ENCODE peak calls at places on chromosomes 11 and 22, in nine cellular contexts. One of them, this sample, is unnamed.
A peak's percentile ranks its signal among the peaks of the same experiment; 100 is the strongest.

GRCh38 chr11:70169632-70170031 is 33.5 kb upstream of the FADD start:
- DNase-seq in kidney epithelial cell: no peak
- DNase-seq in AG09309: no peak
- DNase-seq in NB4: no peak
- DNase-seq in right lobe of liver: no peak
- DNase-seq in lung: no peak
- DNase-seq in CD4-positive, CD25-positive, alpha-beta regulatory T cell: no peak
- DNase-seq in skeletal muscle cell: no peak
- DNase-seq in fibroblast of pulmonary artery: no peak
- DNase-seq in this sample: no peak

GRCh38 chr22:30636226-30637077 is 871 bp downstream of the SLC35E4 start:
- DNase-seq in fibroblast of pulmonary artery: no peak
- DNase-seq in right lobe of liver: no peak
- DNase-seq in CD4-positive, CD25-positive, alpha-beta regulatory T cell: peak; percentile 36
- DNase-seq in skeletal muscle cell: no peak
- DNase-seq in NB4: no peak
- DNase-seq in kidney epithelial cell: no peak
- DNase-seq in lung: no peak
- DNase-seq in AG09309: no peak
- DNase-seq in this sample: no peak

GRCh38 chr22:40218723-40219294 is 41.1 kb downstream of the TNRC6B start:
- DNase-seq in right lobe of liver: no peak
- DNase-seq in NB4: no peak
- DNase-seq in CD4-positive, CD25-positive, alpha-beta regulatory T cell: no peak
- DNase-seq in lung: no peak
- DNase-seq in skeletal muscle cell: no peak
- DNase-seq in AG09309: no peak
- DNase-seq in fibroblast of pulmonary artery: no peak
- DNase-seq in kidney epithelial cell: no peak
- DNase-seq in this sample: no peak

GRCh38 chr22:42856179-42856864 is 751 bp downstream of the ARFGAP3 start:
- DNase-seq in skeletal muscle cell: no peak
- DNase-seq in NB4: peak; percentile 49
- DNase-seq in fibroblast of pulmonary artery: no peak
- DNase-seq in AG09309: no peak
- DNase-seq in CD4-positive, CD25-positive, alpha-beta regulatory T cell: peak; percentile 70
- DNase-seq in right lobe of liver: peak; percentile 74
- DNase-seq in kidney epithelial cell: no peak
- DNase-seq in lung: peak; percentile 61
- DNase-seq in this sample: no peak

GRCh38 chr11:3723014-3723708 is 52.0 kb upstream of the CHRNA10 start:
- DNase-seq in lung: no peak
- DNase-seq in CD4-positive, CD25-positive, alpha-beta regulatory T cell: no peak
- DNase-seq in skeletal muscle cell: peak; percentile 92
- DNase-seq in right lobe of liver: no peak
- DNase-seq in kidney epithelial cell: no peak
- DNase-seq in AG09309: peak; percentile 98
- DNase-seq in fibroblast of pulmonary artery: peak; percentile 97
- DNase-seq in NB4: peak; percentile 83
- DNase-seq in this sample: peak; percentile 97

GRCh38 chr11:86990520-86990919 is 35.3 kb upstream of the FZD4 start:
- DNase-seq in right lobe of liver: no peak
- DNase-seq in AG09309: peak; percentile 10
- DNase-seq in NB4: no peak
- DNase-seq in kidney epithelial cell: peak; percentile 43
- DNase-seq in fibroblast of pulmonary artery: peak; percentile 70
- DNase-seq in lung: no peak
- DNase-seq in skeletal muscle cell: no peak
- DNase-seq in CD4-positive, CD25-positive, alpha-beta regulatory T cell: no peak
- DNase-seq in this sample: no peak

GRCh38 chr22:23383491-23384450 is 196.3 kb downstream of the IGLL1 start:
- DNase-seq in NB4: peak; percentile 25
- DNase-seq in skeletal muscle cell: no peak
- DNase-seq in fibroblast of pulmonary artery: peak; percentile 14
- DNase-seq in lung: no peak
- DNase-seq in right lobe of liver: no peak
- DNase-seq in CD4-positive, CD25-positive, alpha-beta regulatory T cell: no peak
- DNase-seq in AG09309: no peak
- DNase-seq in kidney epithelial cell: no peak
- DNase-seq in this sample: no peak

GRCh38 chr22:39690901-39691620 is 120.5 kb downstream of the CACNA1I start:
- DNase-seq in fibroblast of pulmonary artery: peak; percentile 3
- DNase-seq in NB4: peak; percentile 12
- DNase-seq in right lobe of liver: no peak
- DNase-seq in CD4-positive, CD25-positive, alpha-beta regulatory T cell: no peak
- DNase-seq in lung: no peak
- DNase-seq in AG09309: no peak
- DNase-seq in kidney epithelial cell: no peak
- DNase-seq in skeletal muscle cell: no peak
- DNase-seq in this sample: no peak

GRCh38 chr11:14554959-14555358 is 34.8 kb upstream of the PSMA1 start:
- DNase-seq in AG09309: no peak
- DNase-seq in skeletal muscle cell: peak; percentile 43
- DNase-seq in CD4-positive, CD25-positive, alpha-beta regulatory T cell: peak; percentile 85
- DNase-seq in kidney epithelial cell: no peak
- DNase-seq in NB4: peak; percentile 23
- DNase-seq in fibroblast of pulmonary artery: peak; percentile 94
- DNase-seq in right lobe of liver: no peak
- DNase-seq in lung: no peak
- DNase-seq in this sample: no peak

GRCh38 chr11:46296520-46297448 is 19.3 kb downstream of the CREB3L1 start:
- DNase-seq in fibroblast of pulmonary artery: peak; percentile 97
- DNase-seq in right lobe of liver: no peak
- DNase-seq in CD4-positive, CD25-positive, alpha-beta regulatory T cell: no peak
- DNase-seq in lung: no peak
- DNase-seq in kidney epithelial cell: no peak
- DNase-seq in NB4: no peak
- DNase-seq in skeletal muscle cell: peak; percentile 90
- DNase-seq in AG09309: peak; percentile 73
- DNase-seq in this sample: peak; percentile 92

GRCh38 chr11:104663190-104664140 is 234.8 kb downstream of the CASP12 start:
- DNase-seq in lung: no peak
- DNase-seq in CD4-positive, CD25-positive, alpha-beta regulatory T cell: no peak
- DNase-seq in right lobe of liver: no peak
- DNase-seq in AG09309: no peak
- DNase-seq in fibroblast of pulmonary artery: no peak
- DNase-seq in kidney epithelial cell: no peak
- DNase-seq in NB4: no peak
- DNase-seq in skeletal muscle cell: no peak
- DNase-seq in this sample: no peak

DNA sequence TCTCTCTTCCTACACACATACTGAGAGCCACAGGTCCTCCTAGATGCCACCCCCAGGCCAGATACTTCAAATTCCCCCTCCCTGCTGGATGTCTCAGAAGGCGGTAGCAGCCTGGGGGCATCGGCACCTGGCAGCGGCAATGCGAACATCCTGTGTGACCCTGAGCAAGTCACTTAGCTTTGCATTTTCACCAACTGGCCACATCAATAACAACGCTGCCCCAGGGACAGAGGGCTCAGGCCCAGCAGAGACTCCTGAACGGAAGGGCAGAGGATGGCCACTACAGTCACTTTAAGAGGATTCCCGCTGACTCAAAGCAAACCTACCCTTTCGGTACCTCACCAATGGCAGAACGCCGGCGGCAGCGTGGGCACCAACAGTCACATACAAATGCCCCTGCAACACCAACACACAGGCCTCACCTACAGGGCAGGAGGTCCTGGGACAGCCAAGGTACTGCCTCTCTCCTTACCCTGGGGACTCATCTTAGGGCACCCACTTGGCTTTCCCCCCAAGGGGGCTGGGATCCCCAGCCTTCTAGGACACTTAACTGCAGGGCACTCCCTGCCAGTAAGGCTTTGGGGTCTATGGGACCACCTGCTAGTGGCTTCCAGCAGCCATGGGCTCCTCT is 1.6 kb downstream of the LMO1 start:
- DNase-seq in AG09309: no peak
- DNase-seq in skeletal muscle cell: no peak
- DNase-seq in lung: no peak
- DNase-seq in right lobe of liver: peak; percentile 36
- DNase-seq in fibroblast of pulmonary artery: no peak
- DNase-seq in CD4-positive, CD25-positive, alpha-beta regulatory T cell: no peak
- DNase-seq in NB4: no peak
- DNase-seq in kidney epithelial cell: no peak
- DNase-seq in this sample: no peak
- H3K4me3 ChIP-seq in AG09309: no peak overlapping the region
- H3K4me3 ChIP-seq in skeletal muscle cell: peak overlapping the region; percentile 44
- H3K4me3 ChIP-seq in lung: no peak overlapping the region
- H3K4me3 ChIP-seq in right lobe of liver: no peak overlapping the region
- H3K4me3 ChIP-seq in fibroblast of pulmonary artery: no peak overlapping the region
- H3K4me3 ChIP-seq in CD4-positive, CD25-positive, alpha-beta regulatory T cell: no peak overlapping the region
- H3K4me3 ChIP-seq in NB4: no peak overlapping the region
- H3K4me3 ChIP-seq in kidney epithelial cell: no peak overlapping the region
- H3K4me3 ChIP-seq in this sample: peak overlapping the region; percentile 41

DNA sequence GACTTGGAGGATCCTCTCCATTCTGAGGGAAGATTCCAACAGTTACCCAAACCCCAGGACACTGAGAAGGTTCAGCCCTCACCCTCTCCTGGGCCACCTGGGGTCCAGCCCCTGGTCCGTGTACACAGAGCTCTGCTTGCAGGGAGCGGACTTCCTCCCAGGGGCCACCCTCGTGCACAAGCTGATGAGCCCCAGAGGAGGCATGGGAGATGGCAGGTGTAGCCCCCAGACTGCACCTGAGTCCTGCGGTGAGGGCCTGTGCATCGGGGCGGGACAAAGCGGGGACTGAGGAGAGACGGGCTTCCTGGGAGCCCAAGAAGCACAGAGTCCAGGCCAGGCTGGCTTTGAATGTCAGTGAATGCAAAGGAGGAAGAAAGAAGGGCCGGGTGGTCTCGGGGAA is 1374.9 kb downstream of the BRD1 start:
- DNase-seq in CD4-positive, CD25-positive, alpha-beta regulatory T cell: no peak
- DNase-seq in lung: no peak
- DNase-seq in kidney epithelial cell: no peak
- DNase-seq in skeletal muscle cell: no peak
- DNase-seq in right lobe of liver: no peak
- DNase-seq in fibroblast of pulmonary artery: no peak
- DNase-seq in AG09309: no peak
- DNase-seq in NB4: no peak
- DNase-seq in this sample: no peak
- H3K4me3 ChIP-seq in CD4-positive, CD25-positive, alpha-beta regulatory T cell: no peak overlapping the region
- H3K4me3 ChIP-seq in lung: no peak overlapping the region
- H3K4me3 ChIP-seq in kidney epithelial cell: no peak overlapping the region
- H3K4me3 ChIP-seq in skeletal muscle cell: no peak overlapping the region
- H3K4me3 ChIP-seq in right lobe of liver: no peak overlapping the region
- H3K4me3 ChIP-seq in fibroblast of pulmonary artery: no peak overlapping the region
- H3K4me3 ChIP-seq in AG09309: no peak overlapping the region
- H3K4me3 ChIP-seq in NB4: no peak overlapping the region
- H3K4me3 ChIP-seq in this sample: no peak overlapping the region

DNA sequence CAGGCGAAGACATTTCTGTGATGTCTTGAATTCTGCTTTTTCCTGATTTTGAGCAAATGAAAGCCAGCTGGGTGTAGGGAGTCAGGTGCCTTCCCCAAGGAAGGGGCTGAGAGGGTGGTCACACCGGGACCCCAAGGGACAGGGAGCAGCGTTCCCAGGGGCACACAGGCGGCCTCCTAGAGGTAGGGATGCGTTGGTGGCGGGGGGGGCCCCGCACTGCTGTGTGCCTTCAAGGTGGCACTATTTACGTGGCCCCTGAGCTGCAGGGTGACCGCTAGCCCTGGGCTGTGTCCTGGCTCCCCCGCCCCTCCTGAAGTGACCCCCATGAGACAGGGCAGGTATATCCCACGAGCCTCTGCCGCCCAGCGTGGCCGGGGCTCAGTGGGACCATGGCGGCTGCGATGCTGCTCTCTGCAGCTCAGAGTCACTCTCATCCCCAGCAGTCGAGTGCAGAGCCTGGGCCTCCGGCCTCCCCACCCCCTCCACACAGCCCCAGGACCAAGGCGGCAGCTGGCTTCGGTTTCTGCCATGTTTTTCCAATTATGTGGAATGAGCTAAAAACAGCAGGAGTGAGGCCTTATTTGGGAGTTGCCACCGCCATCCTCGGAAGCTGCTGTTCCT is 60.9 kb downstream of the LRP5 start:
- DNase-seq in AG09309: peak; percentile 66
- DNase-seq in kidney epithelial cell: no peak
- DNase-seq in fibroblast of pulmonary artery: no peak
- DNase-seq in skeletal muscle cell: peak; percentile 31
- DNase-seq in NB4: no peak
- DNase-seq in CD4-positive, CD25-positive, alpha-beta regulatory T cell: no peak
- DNase-seq in right lobe of liver: peak; percentile 50
- DNase-seq in lung: no peak
- DNase-seq in this sample: peak; percentile 48
- H3K4me3 ChIP-seq in AG09309: no peak overlapping the region
- H3K4me3 ChIP-seq in kidney epithelial cell: no peak overlapping the region
- H3K4me3 ChIP-seq in fibroblast of pulmonary artery: no peak overlapping the region
- H3K4me3 ChIP-seq in skeletal muscle cell: no peak overlapping the region
- H3K4me3 ChIP-seq in NB4: no peak overlapping the region
- H3K4me3 ChIP-seq in CD4-positive, CD25-positive, alpha-beta regulatory T cell: no peak overlapping the region
- H3K4me3 ChIP-seq in right lobe of liver: no peak overlapping the region
- H3K4me3 ChIP-seq in lung: no peak overlapping the region
- H3K4me3 ChIP-seq in this sample: no peak overlapping the region

GRCh38 chr11:76074178-76075112 is 131.9 kb downstream of the WNT11 start:
- DNase-seq in right lobe of liver: no peak
- DNase-seq in NB4: peak; percentile 31
- DNase-seq in skeletal muscle cell: no peak
- DNase-seq in kidney epithelial cell: no peak
- DNase-seq in fibroblast of pulmonary artery: peak; percentile 59
- DNase-seq in AG09309: peak; percentile 14
- DNase-seq in lung: no peak
- DNase-seq in CD4-positive, CD25-positive, alpha-beta regulatory T cell: no peak
- DNase-seq in this sample: no peak
- H3K4me3 ChIP-seq in right lobe of liver: no peak overlapping the region
- H3K4me3 ChIP-seq in NB4: no peak overlapping the region
- H3K4me3 ChIP-seq in skeletal muscle cell: no peak overlapping the region
- H3K4me3 ChIP-seq in kidney epithelial cell: no peak overlapping the region
- H3K4me3 ChIP-seq in fibroblast of pulmonary artery: no peak overlapping the region
- H3K4me3 ChIP-seq in AG09309: no peak overlapping the region
- H3K4me3 ChIP-seq in lung: no peak overlapping the region
- H3K4me3 ChIP-seq in CD4-positive, CD25-positive, alpha-beta regulatory T cell: no peak overlapping the region
- H3K4me3 ChIP-seq in this sample: no peak overlapping the region

GRCh38 chr11:31106326-31106725 is 263.2 kb downstream of the DCDC1 start:
- DNase-seq in AG09309: no peak
- DNase-seq in CD4-positive, CD25-positive, alpha-beta regulatory T cell: no peak
- DNase-seq in skeletal muscle cell: no peak
- DNase-seq in kidney epithelial cell: no peak
- DNase-seq in lung: no peak
- DNase-seq in NB4: no peak
- DNase-seq in right lobe of liver: no peak
- DNase-seq in fibroblast of pulmonary artery: no peak
- DNase-seq in this sample: no peak
- H3K4me3 ChIP-seq in AG09309: no peak overlapping the region
- H3K4me3 ChIP-seq in CD4-positive, CD25-positive, alpha-beta regulatory T cell: no peak overlapping the region
- H3K4me3 ChIP-seq in skeletal muscle cell: no peak overlapping the region
- H3K4me3 ChIP-seq in kidney epithelial cell: no peak overlapping the region
- H3K4me3 ChIP-seq in lung: no peak overlapping the region
- H3K4me3 ChIP-seq in NB4: no peak overlapping the region
- H3K4me3 ChIP-seq in right lobe of liver: no peak overlapping the region
- H3K4me3 ChIP-seq in fibroblast of pulmonary artery: no peak overlapping the region
- H3K4me3 ChIP-seq in this sample: no peak overlapping the region

DNA sequence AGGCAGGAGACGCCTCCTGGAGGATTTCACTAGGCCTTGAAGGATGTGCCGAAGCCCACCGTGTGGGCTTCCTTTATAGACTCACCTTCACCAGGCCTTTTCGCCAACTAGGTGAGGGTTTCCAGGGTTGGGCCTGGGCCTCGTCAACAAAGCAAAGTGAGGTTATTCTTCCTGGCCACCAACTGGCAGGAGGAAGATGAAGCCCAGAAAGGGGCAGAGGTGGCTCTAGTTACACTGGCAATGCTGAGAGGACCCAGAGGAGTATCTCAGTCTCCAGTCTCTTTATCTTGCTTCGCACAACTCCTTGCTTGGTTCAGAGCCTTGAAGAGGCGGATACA is 400 bp upstream of the RELT start:
- DNase-seq in kidney epithelial cell: no peak
- DNase-seq in NB4: no peak
- DNase-seq in skeletal muscle cell: no peak
- DNase-seq in CD4-positive, CD25-positive, alpha-beta regulatory T cell: no peak
- DNase-seq in right lobe of liver: no peak
- DNase-seq in lung: no peak
- DNase-seq in fibroblast of pulmonary artery: no peak
- DNase-seq in AG09309: no peak
- DNase-seq in this sample: no peak
- H3K4me3 ChIP-seq in kidney epithelial cell: no peak overlapping the region
- H3K4me3 ChIP-seq in NB4: peak overlapping the region; percentile 35
- H3K4me3 ChIP-seq in skeletal muscle cell: no peak overlapping the region
- H3K4me3 ChIP-seq in CD4-positive, CD25-positive, alpha-beta regulatory T cell: peak overlapping the region; percentile 49
- H3K4me3 ChIP-seq in right lobe of liver: peak overlapping the region; percentile 65
- H3K4me3 ChIP-seq in lung: no peak overlapping the region
- H3K4me3 ChIP-seq in fibroblast of pulmonary artery: no peak overlapping the region
- H3K4me3 ChIP-seq in AG09309: no peak overlapping the region
- H3K4me3 ChIP-seq in this sample: peak overlapping the region; percentile 4